ENCODE peak calls at places on chromosomes 2 and 18, in five cellular contexts. One of them, this sample, is unnamed.

GRCh38 chr2:179860255-179861026 is 971 bp downstream of the ZNF385B start:
- DNase-seq in MM.1S: no peak
- DNase-seq in GM06990: no peak
- DNase-seq in CD8-positive, alpha-beta memory T cell: no peak
- DNase-seq in heart left ventricle: no peak
- DNase-seq in this sample: no peak

GRCh38 chr2:12457831-12458230 is 258.9 kb upstream of the TRIB2 start:
- DNase-seq in MM.1S: no peak
- DNase-seq in GM06990: no peak
- DNase-seq in CD8-positive, alpha-beta memory T cell: no peak
- DNase-seq in heart left ventricle: no peak
- DNase-seq in this sample: no peak

GRCh38 chr2:136305517-136306192 is 187.7 kb upstream of the CXCR4 start:
- DNase-seq in MM.1S: peak; percentile 50
- DNase-seq in GM06990: peak; percentile 48
- DNase-seq in CD8-positive, alpha-beta memory T cell: no peak
- DNase-seq in heart left ventricle: no peak
- DNase-seq in this sample: peak; percentile 68

GRCh38 chr2:6186332-6187100 is 494.3 kb downstream of the SOX11 start:
- DNase-seq in MM.1S: no peak
- DNase-seq in GM06990: no peak
- DNase-seq in CD8-positive, alpha-beta memory T cell: no peak
- DNase-seq in heart left ventricle: no peak
- DNase-seq in this sample: no peak

GRCh38 chr2:288743-289361 is 961 bp upstream of the ALKAL2 start:
- DNase-seq in MM.1S: no peak
- DNase-seq in GM06990: no peak
- DNase-seq in CD8-positive, alpha-beta memory T cell: no peak
- DNase-seq in heart left ventricle: no peak
- DNase-seq in this sample: no peak

GRCh38 chr2:217277646-217278048 is 417.8 kb upstream of the TNP1 start:
- DNase-seq in MM.1S: no peak
- DNase-seq in GM06990: no peak
- DNase-seq in CD8-positive, alpha-beta memory T cell: no peak
- DNase-seq in heart left ventricle: no peak
- DNase-seq in this sample: no peak

GRCh38 chr18:7626922-7627440 is 59.9 kb downstream of the PTPRM start:
- DNase-seq in MM.1S: no peak
- DNase-seq in GM06990: no peak
- DNase-seq in CD8-positive, alpha-beta memory T cell: no peak
- DNase-seq in heart left ventricle: no peak
- DNase-seq in this sample: no peak

GRCh38 chr2:171590116-171590515 is 67.8 kb downstream of the CYBRD1 start:
- DNase-seq in MM.1S: no peak
- DNase-seq in GM06990: no peak
- DNase-seq in CD8-positive, alpha-beta memory T cell: no peak
- DNase-seq in heart left ventricle: no peak
- DNase-seq in this sample: no peak

GRCh38 chr18:79361766-79362522 is 33.8 kb upstream of the NFATC1 start:
- DNase-seq in MM.1S: no peak
- DNase-seq in GM06990: no peak
- DNase-seq in CD8-positive, alpha-beta memory T cell: no peak
- DNase-seq in heart left ventricle: peak; percentile 47
- DNase-seq in this sample: no peak

GRCh38 chr2:121897335-121897970 is 142.0 kb downstream of the TSN start:
- DNase-seq in MM.1S: peak; percentile 42
- DNase-seq in GM06990: no peak
- DNase-seq in CD8-positive, alpha-beta memory T cell: no peak
- DNase-seq in heart left ventricle: no peak
- DNase-seq in this sample: peak; percentile 56

GRCh38 chr2:170170281-170171035 is 7.5 kb upstream of the MYO3B start:
- DNase-seq in MM.1S: no peak
- DNase-seq in GM06990: no peak
- DNase-seq in CD8-positive, alpha-beta memory T cell: no peak
- DNase-seq in heart left ventricle: no peak
- DNase-seq in this sample: no peak

GRCh38 chr2:104583791-104584190 is 270.1 kb upstream of the POU3F3 start:
- DNase-seq in MM.1S: no peak
- DNase-seq in GM06990: no peak
- DNase-seq in CD8-positive, alpha-beta memory T cell: no peak
- DNase-seq in heart left ventricle: no peak
- DNase-seq in this sample: no peak

GRCh38 chr2:238284802-238285515 is 3.5 kb downstream of the PER2 start:
- DNase-seq in MM.1S: no peak
- DNase-seq in GM06990: no peak
- DNase-seq in CD8-positive, alpha-beta memory T cell: no peak
- DNase-seq in heart left ventricle: no peak
- DNase-seq in this sample: no peak

GRCh38 chr2:229287836-229288235 is 16.7 kb upstream of the PID1 start:
- DNase-seq in MM.1S: no peak
- DNase-seq in GM06990: no peak
- DNase-seq in CD8-positive, alpha-beta memory T cell: no peak
- DNase-seq in heart left ventricle: no peak
- DNase-seq in this sample: no peak

GRCh38 chr2:101515512-101515911 is 40.6 kb upstream of the RFX8 start:
- DNase-seq in MM.1S: no peak
- DNase-seq in GM06990: no peak
- DNase-seq in CD8-positive, alpha-beta memory T cell: no peak
- DNase-seq in heart left ventricle: no peak
- DNase-seq in this sample: no peak

GRCh38 chr2:100945930-100946607 is 56.0 kb upstream of the RPL31 start:
- DNase-seq in MM.1S: no peak
- DNase-seq in GM06990: no peak
- DNase-seq in CD8-positive, alpha-beta memory T cell: no peak
- DNase-seq in heart left ventricle: no peak
- DNase-seq in this sample: no peak

GRCh38 chr2:217903859-217904613 is 98.8 kb downstream of the TNS1 start:
- DNase-seq in MM.1S: no peak
- DNase-seq in GM06990: no peak
- DNase-seq in CD8-positive, alpha-beta memory T cell: no peak
- DNase-seq in heart left ventricle: peak; percentile 89
- DNase-seq in this sample: no peak

GRCh38 chr2:110674620-110675555 is 3.0 kb downstream of the BUB1 start:
- DNase-seq in MM.1S: peak; percentile 95
- DNase-seq in GM06990: peak; percentile 61
- DNase-seq in CD8-positive, alpha-beta memory T cell: no peak
- DNase-seq in heart left ventricle: no peak
- DNase-seq in this sample: no peak

GRCh38 chr2:53600835-53601234 is 166.8 kb upstream of the CHAC2 start:
- DNase-seq in MM.1S: no peak
- DNase-seq in GM06990: no peak
- DNase-seq in CD8-positive, alpha-beta memory T cell: no peak
- DNase-seq in heart left ventricle: no peak
- DNase-seq in this sample: no peak

GRCh38 chr2:199704358-199705238 is 146.4 kb downstream of the FTCDNL1 start:
- DNase-seq in MM.1S: peak; percentile 38
- DNase-seq in GM06990: no peak
- DNase-seq in CD8-positive, alpha-beta memory T cell: no peak
- DNase-seq in heart left ventricle: no peak
- DNase-seq in this sample: peak; percentile 32

GRCh38 chr2:220521591-220521990 is 894.2 kb downstream of the SLC4A3 start:
- DNase-seq in MM.1S: no peak
- DNase-seq in GM06990: no peak
- DNase-seq in CD8-positive, alpha-beta memory T cell: no peak
- DNase-seq in heart left ventricle: no peak
- DNase-seq in this sample: no peak

GRCh38 chr2:101850450-101850849 is 141.3 kb upstream of the IL1R2 start:
- DNase-seq in MM.1S: no peak
- DNase-seq in GM06990: no peak
- DNase-seq in CD8-positive, alpha-beta memory T cell: no peak
- DNase-seq in heart left ventricle: no peak
- DNase-seq in this sample: no peak

GRCh38 chr2:176643711-176644110 is 374.5 kb downstream of the MTX2 start:
- DNase-seq in MM.1S: no peak
- DNase-seq in GM06990: no peak
- DNase-seq in CD8-positive, alpha-beta memory T cell: no peak
- DNase-seq in heart left ventricle: no peak
- DNase-seq in this sample: no peak

GRCh38 chr2:64858541-64859031 is 130.6 kb upstream of the SLC1A4 start:
- DNase-seq in MM.1S: no peak
- DNase-seq in GM06990: no peak
- DNase-seq in CD8-positive, alpha-beta memory T cell: no peak
- DNase-seq in heart left ventricle: no peak
- DNase-seq in this sample: no peak

GRCh38 chr2:168480825-168481585 is 24.9 kb downstream of the CERS6 start:
- DNase-seq in MM.1S: peak; percentile 38
- DNase-seq in GM06990: no peak
- DNase-seq in CD8-positive, alpha-beta memory T cell: no peak
- DNase-seq in heart left ventricle: no peak
- DNase-seq in this sample: no peak

GRCh38 chr18:74412106-74412880 is 44.8 kb downstream of the DIPK1C start:
- DNase-seq in MM.1S: no peak
- DNase-seq in GM06990: no peak
- DNase-seq in CD8-positive, alpha-beta memory T cell: no peak
- DNase-seq in heart left ventricle: no peak
- DNase-seq in this sample: no peak

GRCh38 chr2:2667690-2668089 is 336.6 kb upstream of the MYT1L start:
- DNase-seq in MM.1S: no peak
- DNase-seq in GM06990: no peak
- DNase-seq in CD8-positive, alpha-beta memory T cell: no peak
- DNase-seq in heart left ventricle: no peak
- DNase-seq in this sample: no peak

GRCh38 chr2:61950133-61950560 is 44.7 kb downstream of the COMMD1 start:
- DNase-seq in MM.1S: no peak
- DNase-seq in GM06990: no peak
- DNase-seq in CD8-positive, alpha-beta memory T cell: no peak
- DNase-seq in heart left ventricle: no peak
- DNase-seq in this sample: no peak

GRCh38 chr2:59032469-59032868 is 791.3 kb upstream of the FANCL start:
- DNase-seq in MM.1S: no peak
- DNase-seq in GM06990: no peak
- DNase-seq in CD8-positive, alpha-beta memory T cell: no peak
- DNase-seq in heart left ventricle: no peak
- DNase-seq in this sample: no peak

GRCh38 chr2:24454258-24454657 is 36.8 kb upstream of the NCOA1 start:
- DNase-seq in MM.1S: no peak
- DNase-seq in GM06990: no peak
- DNase-seq in CD8-positive, alpha-beta memory T cell: no peak
- DNase-seq in heart left ventricle: no peak
- DNase-seq in this sample: no peak

GRCh38 chr2:164220250-164220649 is 401.0 kb downstream of the GRB14 start:
- DNase-seq in MM.1S: no peak
- DNase-seq in GM06990: no peak
- DNase-seq in CD8-positive, alpha-beta memory T cell: no peak
- DNase-seq in heart left ventricle: no peak
- DNase-seq in this sample: no peak
- H3K4me3 ChIP-seq in MM.1S: no peak overlapping the region
- H3K4me3 ChIP-seq in GM06990: no peak overlapping the region
- H3K4me3 ChIP-seq in CD8-positive, alpha-beta memory T cell: no peak overlapping the region
- H3K4me3 ChIP-seq in heart left ventricle: no peak overlapping the region
- H3K4me3 ChIP-seq in this sample: no peak overlapping the region

DNA sequence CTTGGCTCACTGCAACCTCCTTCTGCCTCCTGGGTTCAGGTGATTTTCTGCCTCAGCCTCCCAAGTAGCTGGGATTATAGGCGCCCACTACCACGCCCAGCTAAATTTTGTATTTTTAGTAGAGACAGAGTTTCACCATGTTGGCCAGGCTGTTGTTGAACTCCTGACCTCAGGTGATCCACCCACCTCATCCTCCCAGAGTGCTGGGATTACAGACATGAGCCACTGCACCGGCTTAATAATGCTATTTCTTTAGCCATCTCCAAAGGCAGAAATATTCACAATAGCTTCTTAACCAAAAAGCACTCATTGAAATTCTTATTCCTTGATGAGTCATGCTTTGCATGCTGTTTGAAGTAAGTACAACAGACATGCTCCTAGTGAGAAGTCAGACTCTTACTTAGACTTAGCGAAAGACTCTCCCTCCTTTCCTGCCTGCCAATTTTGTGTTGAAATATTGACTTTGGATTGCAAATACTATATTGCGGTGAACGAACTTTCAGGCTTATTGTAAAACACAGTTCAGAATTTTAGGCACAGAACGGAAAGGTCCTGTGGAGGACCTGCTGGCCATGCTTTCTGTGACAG is 4.4 kb downstream of the ACTR3 start:
- DNase-seq in MM.1S: no peak
- DNase-seq in GM06990: no peak
- DNase-seq in CD8-positive, alpha-beta memory T cell: no peak
- DNase-seq in heart left ventricle: no peak
- DNase-seq in this sample: no peak
- H3K4me3 ChIP-seq in MM.1S: no peak overlapping the region
- H3K4me3 ChIP-seq in GM06990: peak overlapping the region; percentile 53
- H3K4me3 ChIP-seq in CD8-positive, alpha-beta memory T cell: peak overlapping the region; percentile 40
- H3K4me3 ChIP-seq in heart left ventricle: no peak overlapping the region
- H3K4me3 ChIP-seq in this sample: no peak overlapping the region

GRCh38 chr2:8682719-8683667 is 1.1 kb downstream of the ID2 start:
- DNase-seq in MM.1S: peak; percentile 63
- DNase-seq in GM06990: peak; percentile 35
- DNase-seq in CD8-positive, alpha-beta memory T cell: peak; percentile 67
- DNase-seq in heart left ventricle: no peak
- DNase-seq in this sample: no peak
- H3K4me3 ChIP-seq in MM.1S: peak overlapping the region; percentile 91
- H3K4me3 ChIP-seq in GM06990: peak overlapping the region; percentile 73
- H3K4me3 ChIP-seq in CD8-positive, alpha-beta memory T cell: peak overlapping the region; percentile 99
- H3K4me3 ChIP-seq in heart left ventricle: peak overlapping the region; percentile 84
- H3K4me3 ChIP-seq in this sample: peak overlapping the region; percentile 65

GRCh38 chr2:200749631-200750322 is 61.9 kb upstream of the BZW1 start:
- DNase-seq in MM.1S: no peak
- DNase-seq in GM06990: no peak
- DNase-seq in CD8-positive, alpha-beta memory T cell: no peak
- DNase-seq in heart left ventricle: no peak
- DNase-seq in this sample: no peak
- H3K4me3 ChIP-seq in MM.1S: no peak overlapping the region
- H3K4me3 ChIP-seq in GM06990: no peak overlapping the region
- H3K4me3 ChIP-seq in CD8-positive, alpha-beta memory T cell: no peak overlapping the region
- H3K4me3 ChIP-seq in heart left ventricle: no peak overlapping the region
- H3K4me3 ChIP-seq in this sample: no peak overlapping the region

GRCh38 chr2:106207246-106207645 is 13.1 kb upstream of the UXS1 start:
- DNase-seq in MM.1S: no peak
- DNase-seq in GM06990: no peak
- DNase-seq in CD8-positive, alpha-beta memory T cell: no peak
- DNase-seq in heart left ventricle: no peak
- DNase-seq in this sample: no peak
- H3K4me3 ChIP-seq in MM.1S: no peak overlapping the region
- H3K4me3 ChIP-seq in GM06990: no peak overlapping the region
- H3K4me3 ChIP-seq in CD8-positive, alpha-beta memory T cell: no peak overlapping the region
- H3K4me3 ChIP-seq in heart left ventricle: no peak overlapping the region
- H3K4me3 ChIP-seq in this sample: no peak overlapping the region

DNA sequence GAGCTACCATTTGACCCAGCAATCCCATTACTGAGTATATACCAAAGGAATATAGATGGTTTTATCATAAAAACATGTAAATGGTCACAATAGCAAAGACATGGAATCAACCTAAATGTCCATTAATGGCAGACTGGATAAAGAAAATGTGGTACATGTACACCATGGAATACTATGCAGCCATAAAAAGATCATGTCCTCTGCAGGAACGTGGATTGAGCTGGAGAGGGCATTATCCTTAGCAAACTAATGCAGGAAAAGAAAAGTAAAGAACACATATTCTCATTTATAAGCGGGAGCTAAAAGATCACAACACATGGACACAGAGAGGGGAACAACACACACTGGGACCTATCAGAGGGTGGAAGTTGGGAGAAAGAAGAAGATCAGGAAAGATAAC is 22.9 kb downstream of the SLC38A11 start:
- DNase-seq in MM.1S: no peak
- DNase-seq in GM06990: no peak
- DNase-seq in CD8-positive, alpha-beta memory T cell: no peak
- DNase-seq in heart left ventricle: no peak
- DNase-seq in this sample: no peak
- H3K4me3 ChIP-seq in MM.1S: no peak overlapping the region
- H3K4me3 ChIP-seq in GM06990: no peak overlapping the region
- H3K4me3 ChIP-seq in CD8-positive, alpha-beta memory T cell: no peak overlapping the region
- H3K4me3 ChIP-seq in heart left ventricle: no peak overlapping the region
- H3K4me3 ChIP-seq in this sample: no peak overlapping the region